ENCODE peak calls at places on chromosome 10, in nine cellular contexts. One of them, this sample, is unnamed.

GRCh38 chr10:11489591-11489990 is 121.9 kb downstream of the USP6NL start:
- ATAC-seq in HepG2: no peak
- ATAC-seq in activated CD8-positive, alpha-beta memory T cell treated with anti-CD3 and anti-CD28 coated beads, Interleukin-2, amount 10 ng/mL, durations not matched to agents 7 days and 5 days: no peak
- ATAC-seq in Right ventricle myocardium superior: no peak
- ATAC-seq in body of pancreas: no peak
- ATAC-seq in gastrocnemius medialis: no peak
- ATAC-seq in activated naive CD8-positive, alpha-beta T cell treated with anti-CD3 and anti-CD28 coated beads, Interleukin-2, amount 50 U/mL, for 24 hours: no peak
- ATAC-seq in upper lobe of right lung: no peak
- ATAC-seq in stimulated activated memory B cell treated with anti-CD40 and anti-IgM and Interleukin-4, amounts not matched to agents 10 μg/mL and 1 μg/mL and 100 μg/mL, for 72 hours: no peak
- ATAC-seq in this sample: no peak

GRCh38 chr10:9828110-9828509 is 1189.6 kb upstream of the CELF2 start:
- ATAC-seq in Right ventricle myocardium superior: no peak
- ATAC-seq in gastrocnemius medialis: no peak
- ATAC-seq in activated CD8-positive, alpha-beta memory T cell treated with anti-CD3 and anti-CD28 coated beads, Interleukin-2, amount 10 ng/mL, durations not matched to agents 7 days and 5 days: no peak
- ATAC-seq in HepG2: no peak
- ATAC-seq in upper lobe of right lung: no peak
- ATAC-seq in activated naive CD8-positive, alpha-beta T cell treated with anti-CD3 and anti-CD28 coated beads, Interleukin-2, amount 50 U/mL, for 24 hours: no peak
- ATAC-seq in stimulated activated memory B cell treated with anti-CD40 and anti-IgM and Interleukin-4, amounts not matched to agents 10 μg/mL and 1 μg/mL and 100 μg/mL, for 72 hours: no peak
- ATAC-seq in body of pancreas: no peak
- ATAC-seq in this sample: no peak

GRCh38 chr10:73763343-73763742 is 18.5 kb upstream of the CHCHD1 start:
- ATAC-seq in body of pancreas: no peak
- ATAC-seq in HepG2: no peak
- ATAC-seq in activated CD8-positive, alpha-beta memory T cell treated with anti-CD3 and anti-CD28 coated beads, Interleukin-2, amount 10 ng/mL, durations not matched to agents 7 days and 5 days: no peak
- ATAC-seq in Right ventricle myocardium superior: no peak
- ATAC-seq in activated naive CD8-positive, alpha-beta T cell treated with anti-CD3 and anti-CD28 coated beads, Interleukin-2, amount 50 U/mL, for 24 hours: no peak
- ATAC-seq in gastrocnemius medialis: no peak
- ATAC-seq in upper lobe of right lung: no peak
- ATAC-seq in stimulated activated memory B cell treated with anti-CD40 and anti-IgM and Interleukin-4, amounts not matched to agents 10 μg/mL and 1 μg/mL and 100 μg/mL, for 72 hours: peak; percentile 64
- ATAC-seq in this sample: no peak

GRCh38 chr10:31580646-31581045 is 261.6 kb downstream of the ZEB1 start:
- ATAC-seq in upper lobe of right lung: peak; percentile 31
- ATAC-seq in gastrocnemius medialis: no peak
- ATAC-seq in activated CD8-positive, alpha-beta memory T cell treated with anti-CD3 and anti-CD28 coated beads, Interleukin-2, amount 10 ng/mL, durations not matched to agents 7 days and 5 days: no peak
- ATAC-seq in activated naive CD8-positive, alpha-beta T cell treated with anti-CD3 and anti-CD28 coated beads, Interleukin-2, amount 50 U/mL, for 24 hours: no peak
- ATAC-seq in HepG2: no peak
- ATAC-seq in body of pancreas: no peak
- ATAC-seq in Right ventricle myocardium superior: peak; percentile 30
- ATAC-seq in stimulated activated memory B cell treated with anti-CD40 and anti-IgM and Interleukin-4, amounts not matched to agents 10 μg/mL and 1 μg/mL and 100 μg/mL, for 72 hours: no peak
- ATAC-seq in this sample: no peak

GRCh38 chr10:101716891-101717659 is 22.1 kb upstream of the FBXW4 start:
- ATAC-seq in activated naive CD8-positive, alpha-beta T cell treated with anti-CD3 and anti-CD28 coated beads, Interleukin-2, amount 50 U/mL, for 24 hours: peak; percentile 77
- ATAC-seq in upper lobe of right lung: no peak
- ATAC-seq in Right ventricle myocardium superior: no peak
- ATAC-seq in stimulated activated memory B cell treated with anti-CD40 and anti-IgM and Interleukin-4, amounts not matched to agents 10 μg/mL and 1 μg/mL and 100 μg/mL, for 72 hours: no peak
- ATAC-seq in activated CD8-positive, alpha-beta memory T cell treated with anti-CD3 and anti-CD28 coated beads, Interleukin-2, amount 10 ng/mL, durations not matched to agents 7 days and 5 days: peak; percentile 55
- ATAC-seq in HepG2: no peak
- ATAC-seq in gastrocnemius medialis: no peak
- ATAC-seq in body of pancreas: no peak
- ATAC-seq in this sample: no peak

GRCh38 chr10:22682237-22683192 is 31.9 kb downstream of the PIP4K2A start:
- ATAC-seq in upper lobe of right lung: peak; percentile 66
- ATAC-seq in stimulated activated memory B cell treated with anti-CD40 and anti-IgM and Interleukin-4, amounts not matched to agents 10 μg/mL and 1 μg/mL and 100 μg/mL, for 72 hours: peak; percentile 69
- ATAC-seq in activated naive CD8-positive, alpha-beta T cell treated with anti-CD3 and anti-CD28 coated beads, Interleukin-2, amount 50 U/mL, for 24 hours: peak; percentile 31
- ATAC-seq in body of pancreas: no peak
- ATAC-seq in activated CD8-positive, alpha-beta memory T cell treated with anti-CD3 and anti-CD28 coated beads, Interleukin-2, amount 10 ng/mL, durations not matched to agents 7 days and 5 days: peak; percentile 51
- ATAC-seq in HepG2: peak; percentile 61
- ATAC-seq in gastrocnemius medialis: no peak
- ATAC-seq in Right ventricle myocardium superior: no peak
- ATAC-seq in this sample: no peak

GRCh38 chr10:123948030-123948823 is 56.6 kb upstream of the CPXM2 start:
- ATAC-seq in HepG2: no peak
- ATAC-seq in body of pancreas: no peak
- ATAC-seq in gastrocnemius medialis: no peak
- ATAC-seq in activated naive CD8-positive, alpha-beta T cell treated with anti-CD3 and anti-CD28 coated beads, Interleukin-2, amount 50 U/mL, for 24 hours: no peak
- ATAC-seq in upper lobe of right lung: no peak
- ATAC-seq in stimulated activated memory B cell treated with anti-CD40 and anti-IgM and Interleukin-4, amounts not matched to agents 10 μg/mL and 1 μg/mL and 100 μg/mL, for 72 hours: no peak
- ATAC-seq in Right ventricle myocardium superior: no peak
- ATAC-seq in activated CD8-positive, alpha-beta memory T cell treated with anti-CD3 and anti-CD28 coated beads, Interleukin-2, amount 10 ng/mL, durations not matched to agents 7 days and 5 days: no peak
- ATAC-seq in this sample: no peak

GRCh38 chr10:125158528-125159485 is 1.6 kb downstream of the CTBP2 start:
- ATAC-seq in activated naive CD8-positive, alpha-beta T cell treated with anti-CD3 and anti-CD28 coated beads, Interleukin-2, amount 50 U/mL, for 24 hours: peak; percentile 31
- ATAC-seq in Right ventricle myocardium superior: peak; percentile 46
- ATAC-seq in body of pancreas: peak; percentile 36
- ATAC-seq in gastrocnemius medialis: peak; percentile 33
- ATAC-seq in stimulated activated memory B cell treated with anti-CD40 and anti-IgM and Interleukin-4, amounts not matched to agents 10 μg/mL and 1 μg/mL and 100 μg/mL, for 72 hours: peak; percentile 50
- ATAC-seq in activated CD8-positive, alpha-beta memory T cell treated with anti-CD3 and anti-CD28 coated beads, Interleukin-2, amount 10 ng/mL, durations not matched to agents 7 days and 5 days: peak; percentile 47
- ATAC-seq in upper lobe of right lung: peak; percentile 61
- ATAC-seq in HepG2: peak; percentile 62
- ATAC-seq in this sample: peak; percentile 28

GRCh38 chr10:91689731-91690168 is 56.9 kb upstream of the PPP1R3C start:
- ATAC-seq in stimulated activated memory B cell treated with anti-CD40 and anti-IgM and Interleukin-4, amounts not matched to agents 10 μg/mL and 1 μg/mL and 100 μg/mL, for 72 hours: no peak
- ATAC-seq in activated naive CD8-positive, alpha-beta T cell treated with anti-CD3 and anti-CD28 coated beads, Interleukin-2, amount 50 U/mL, for 24 hours: no peak
- ATAC-seq in HepG2: no peak
- ATAC-seq in upper lobe of right lung: peak; percentile 71
- ATAC-seq in Right ventricle myocardium superior: peak; percentile 88
- ATAC-seq in gastrocnemius medialis: peak; percentile 78
- ATAC-seq in activated CD8-positive, alpha-beta memory T cell treated with anti-CD3 and anti-CD28 coated beads, Interleukin-2, amount 10 ng/mL, durations not matched to agents 7 days and 5 days: no peak
- ATAC-seq in body of pancreas: no peak
- ATAC-seq in this sample: peak; percentile 71

GRCh38 chr10:11387044-11387443 is 224.4 kb downstream of the USP6NL start:
- ATAC-seq in HepG2: no peak
- ATAC-seq in Right ventricle myocardium superior: no peak
- ATAC-seq in gastrocnemius medialis: no peak
- ATAC-seq in activated CD8-positive, alpha-beta memory T cell treated with anti-CD3 and anti-CD28 coated beads, Interleukin-2, amount 10 ng/mL, durations not matched to agents 7 days and 5 days: no peak
- ATAC-seq in activated naive CD8-positive, alpha-beta T cell treated with anti-CD3 and anti-CD28 coated beads, Interleukin-2, amount 50 U/mL, for 24 hours: no peak
- ATAC-seq in body of pancreas: no peak
- ATAC-seq in stimulated activated memory B cell treated with anti-CD40 and anti-IgM and Interleukin-4, amounts not matched to agents 10 μg/mL and 1 μg/mL and 100 μg/mL, for 72 hours: no peak
- ATAC-seq in upper lobe of right lung: no peak
- ATAC-seq in this sample: no peak

GRCh38 chr10:79335470-79336235 is 11.6 kb upstream of the PPIF start:
- ATAC-seq in upper lobe of right lung: peak; percentile 7
- ATAC-seq in stimulated activated memory B cell treated with anti-CD40 and anti-IgM and Interleukin-4, amounts not matched to agents 10 μg/mL and 1 μg/mL and 100 μg/mL, for 72 hours: no peak
- ATAC-seq in activated naive CD8-positive, alpha-beta T cell treated with anti-CD3 and anti-CD28 coated beads, Interleukin-2, amount 50 U/mL, for 24 hours: no peak
- ATAC-seq in HepG2: peak; percentile 96
- ATAC-seq in Right ventricle myocardium superior: peak; percentile 33
- ATAC-seq in gastrocnemius medialis: no peak
- ATAC-seq in activated CD8-positive, alpha-beta memory T cell treated with anti-CD3 and anti-CD28 coated beads, Interleukin-2, amount 10 ng/mL, durations not matched to agents 7 days and 5 days: no peak
- ATAC-seq in body of pancreas: peak; percentile 79
- ATAC-seq in this sample: peak; percentile 40

GRCh38 chr10:63700209-63700934 is 179.2 kb downstream of the REEP3 start:
- ATAC-seq in activated naive CD8-positive, alpha-beta T cell treated with anti-CD3 and anti-CD28 coated beads, Interleukin-2, amount 50 U/mL, for 24 hours: peak; percentile 99
- ATAC-seq in body of pancreas: no peak
- ATAC-seq in Right ventricle myocardium superior: peak; percentile 84
- ATAC-seq in activated CD8-positive, alpha-beta memory T cell treated with anti-CD3 and anti-CD28 coated beads, Interleukin-2, amount 10 ng/mL, durations not matched to agents 7 days and 5 days: peak; percentile 60
- ATAC-seq in HepG2: no peak
- ATAC-seq in stimulated activated memory B cell treated with anti-CD40 and anti-IgM and Interleukin-4, amounts not matched to agents 10 μg/mL and 1 μg/mL and 100 μg/mL, for 72 hours: no peak
- ATAC-seq in upper lobe of right lung: peak; percentile 22
- ATAC-seq in gastrocnemius medialis: peak; percentile 97
- ATAC-seq in this sample: peak; percentile 89

GRCh38 chr10:70549351-70549961 is 53.1 kb downstream of the PRF1 start:
- ATAC-seq in gastrocnemius medialis: peak; percentile 13
- ATAC-seq in upper lobe of right lung: no peak
- ATAC-seq in activated CD8-positive, alpha-beta memory T cell treated with anti-CD3 and anti-CD28 coated beads, Interleukin-2, amount 10 ng/mL, durations not matched to agents 7 days and 5 days: no peak
- ATAC-seq in stimulated activated memory B cell treated with anti-CD40 and anti-IgM and Interleukin-4, amounts not matched to agents 10 μg/mL and 1 μg/mL and 100 μg/mL, for 72 hours: no peak
- ATAC-seq in activated naive CD8-positive, alpha-beta T cell treated with anti-CD3 and anti-CD28 coated beads, Interleukin-2, amount 50 U/mL, for 24 hours: no peak
- ATAC-seq in body of pancreas: no peak
- ATAC-seq in Right ventricle myocardium superior: peak; percentile 3
- ATAC-seq in HepG2: peak; percentile 11
- ATAC-seq in this sample: no peak